ENCODE peak calls at places on chromosomes 3 and 15, in four cellular contexts. J is IMR-90, H is H1, R is H9. F is an unnamed sample.

GRCh38 chr3:56849698-56850097 is 47.9 kb upstream of the ARHGEF3 start:
- DNase-seq in J (no peak), H (no peak), R (no peak), F (no peak)

GRCh38 chr3:122680381-122681293 is at the start of gene PARP14:
- DNase-seq in J (peak), H (peak), R (peak), F (peak)

GRCh38 chr3:120678331-120678845 is 3.7 kb downstream of the HGD start:
- DNase-seq in J (peak), H (no peak), R (no peak), F (peak)

GRCh38 chr3:69425249-69425648 is 39.4 kb upstream of the FRMD4B start:
- DNase-seq in J (peak), H (no peak), R (peak), F (peak)

GRCh38 chr3:14480207-14481017 is 59.7 kb downstream of the GRIP2 start:
- DNase-seq in J (peak), H (no peak), R (no peak), F (peak)

GRCh38 chr3:128323206-128324081 is 143.2 kb downstream of the DNAJB8 start:
- DNase-seq in J (no peak), H (peak), R (peak), F (no peak)

GRCh38 chr3:99865321-99865720 is 47.7 kb downstream of the CMSS1 start:
- DNase-seq in J (peak), H (no peak), R (no peak), F (no peak)

GRCh38 chr3:65751123-65751700 is 287.5 kb downstream of the MAGI1 start:
- DNase-seq in J (peak), H (peak), R (peak), F (peak)

GRCh38 chr3:168213920-168214319 is 118.2 kb upstream of the GOLIM4 start:
- DNase-seq in J (no peak), H (no peak), R (no peak), F (no peak)

GRCh38 chr15:35557544-35557943 is 11.6 kb upstream of the DPH6 start:
- DNase-seq in J (peak), H (no peak), R (no peak), F (peak)

GRCh38 chr3:40043444-40043755 is 234.0 kb downstream of the MYRIP start:
- DNase-seq in J (no peak), H (no peak), R (no peak), F (no peak)

GRCh38 chr15:39454189-39454986 is 126.5 kb upstream of the THBS1 start:
- DNase-seq in J (peak), H (no peak), R (no peak), F (no peak)

GRCh38 chr15:38563723-38564519 is 693 bp downstream of the RASGRP1 start:
- DNase-seq in J (peak), H (peak), R (peak), F (peak)

GRCh38 chr3:44568561-44568960 is 13.6 kb downstream of the ZKSCAN7 start:
- DNase-seq in J (peak), H (no peak), R (no peak), F (no peak)

GRCh38 chr3:16697437-16698258 is 92.4 kb upstream of the DAZL start:
- DNase-seq in J (peak), H (no peak), R (no peak), F (peak)

GRCh38 chr3:108346301-108346989 is 50.1 kb downstream of the HHLA2 start:
- DNase-seq in J (no peak), H (no peak), R (no peak), F (peak)

GRCh38 chr3:122902326-122902725 is 107.5 kb downstream of the SLC49A4 start:
- DNase-seq in J (no peak), H (no peak), R (no peak), F (no peak)

GRCh38 chr3:174125267-174125844 is 727.8 kb downstream of the NLGN1 start:
- DNase-seq in J (peak), H (no peak), R (peak), F (peak)

GRCh38 chr15:54365001-54365400 is 386.8 kb downstream of the UNC13C start:
- DNase-seq in J (no peak), H (no peak), R (no peak), F (no peak)

GRCh38 chr15:40320931-40321371 is 2.5 kb upstream of the INAFM2 start:
- DNase-seq in J (peak), H (no peak), R (no peak), F (peak)

GRCh38 chr3:170128259-170128976 is 53.1 kb downstream of the PHC3 start:
- DNase-seq in J (no peak), H (no peak), R (no peak), F (no peak)

GRCh38 chr3:194135806-194136518 is at the start of gene HES1:
- DNase-seq in J (peak), H (peak), R (peak), F (peak)

GRCh38 chr3:194138098-194138474 is 2.1 kb downstream of the HES1 start:
- DNase-seq in J (no peak), H (no peak), R (no peak), F (no peak)

GRCh38 chr3:194135516-194135805 is 487 bp upstream of the HES1 start:
- DNase-seq in J (no peak), H (no peak), R (no peak), F (no peak)

GRCh38 chr3:194137314-194138097 is 1.6 kb downstream of the HES1 start:
- DNase-seq in J (peak), H (peak), R (peak), F (peak)

DNA sequence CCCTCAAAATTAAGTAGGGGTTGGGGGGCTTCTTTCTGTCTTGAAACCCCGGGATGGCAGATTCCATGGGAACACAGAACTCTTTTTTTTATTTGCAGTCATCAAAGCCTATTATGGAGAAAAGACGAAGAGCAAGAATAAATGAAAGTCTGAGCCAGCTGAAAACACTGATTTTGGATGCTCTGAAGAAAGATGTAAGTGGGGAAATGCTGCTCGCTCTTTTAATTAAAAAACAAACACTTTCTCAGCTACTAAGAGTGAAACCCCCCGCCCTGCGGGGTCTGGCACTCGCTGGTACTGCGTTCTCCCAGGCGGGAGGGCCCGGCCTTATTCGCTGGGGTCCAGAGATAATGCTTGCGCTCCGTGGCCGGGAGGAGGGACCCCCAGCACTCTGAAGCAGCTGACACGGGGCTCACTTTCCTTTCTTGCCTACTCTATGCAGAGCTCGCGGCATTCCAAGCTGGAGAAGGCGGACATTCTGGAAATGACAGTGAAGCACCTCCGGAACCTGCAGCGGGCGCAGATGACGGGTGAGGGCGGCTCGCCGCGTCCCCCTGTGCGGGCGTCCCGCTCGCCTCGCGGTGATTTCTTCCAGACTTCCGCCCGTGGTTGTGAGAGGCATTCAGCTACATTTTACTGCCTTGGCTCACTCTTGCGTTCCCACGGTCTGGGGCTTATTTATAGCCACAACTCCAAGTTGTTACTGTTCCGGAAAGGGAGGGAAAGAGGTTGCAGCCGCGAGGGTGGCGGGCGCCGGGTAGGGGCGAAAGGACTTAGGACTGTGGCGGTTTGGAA is 768 bp downstream of the HES1 start:
- DNase-seq in J (peak), H (peak), R (peak), F (peak)
- H2BK15ac ChIP-seq in J (no peak), H (peak), R (no peak), F (no peak)

GRCh38 chr3:47276558-47276957 is 6.0 kb downstream of the KIF9 start:
- DNase-seq in J (no peak), H (no peak), R (no peak), F (no peak)

GRCh38 chr3:47282424-47283192 is at the start of the genes KIF9 and KLHL18:
- DNase-seq in J (peak), H (peak), R (peak), F (peak)

GRCh38 chr3:47283193-47283537 is 421 bp downstream of the KLHL18 start:
- DNase-seq in J (no peak), H (no peak), R (no peak), F (peak)

GRCh38 chr3:47283596-47284364 is 1.0 kb downstream of the KLHL18 start:
- DNase-seq in J (no peak), H (peak), R (peak), F (peak)

DNA sequence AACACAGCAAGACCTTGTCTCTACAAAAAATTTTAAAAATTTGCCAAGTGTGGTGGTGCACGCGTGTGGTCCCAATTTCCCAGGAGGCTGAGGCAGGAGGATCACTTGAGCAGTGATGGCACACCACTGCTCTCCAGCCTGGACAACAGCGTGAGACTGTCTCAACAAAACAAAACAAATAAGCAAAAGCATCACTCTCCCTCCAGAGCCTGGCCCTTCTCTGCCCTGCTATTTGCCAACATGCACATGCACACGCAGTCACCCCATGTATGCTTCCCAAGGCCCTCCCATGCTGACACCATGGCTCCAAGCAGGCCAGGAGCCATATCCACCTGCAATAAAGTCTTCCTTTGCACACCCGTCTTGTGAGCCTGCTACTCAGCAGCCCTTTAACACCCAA is 2.1 kb downstream of the KIF9 start:
- DNase-seq in J (no peak), H (no peak), R (no peak), F (no peak)
- H4K5ac ChIP-seq in J (no peak), H (no peak), R (no peak), F (no peak)

GRCh38 chr3:101646726-101647125 is 30.2 kb downstream of the ZBTB11 start:
- DNase-seq in J (peak), H (no peak), R (no peak), F (no peak)

GRCh38 chr3:101640256-101640655 is 36.7 kb downstream of the ZBTB11 start:
- DNase-seq in J (no peak), H (no peak), R (no peak), F (no peak)

GRCh38 chr3:101642441-101642840 is 34.5 kb downstream of the ZBTB11 start:
- DNase-seq in J (no peak), H (no peak), R (no peak), F (no peak)

GRCh38 chr3:101643009-101643844 is 33.7 kb downstream of the ZBTB11 start:
- DNase-seq in J (no peak), H (no peak), R (no peak), F (peak)

GRCh38 chr3:101643861-101644613 is 32.9 kb downstream of the ZBTB11 start:
- DNase-seq in J (peak), H (no peak), R (no peak), F (no peak)
- H3K4me2 ChIP-seq in J (peak), H (no peak), R (no peak), F (no peak)

GRCh38 chr3:46863261-46863782 is at the start of gene MYL3:
- DNase-seq in J (no peak), H (no peak), R (no peak), F (no peak)
- H2BK15ac ChIP-seq in J (no peak), H (no peak), R (no peak), F (no peak)

DNA sequence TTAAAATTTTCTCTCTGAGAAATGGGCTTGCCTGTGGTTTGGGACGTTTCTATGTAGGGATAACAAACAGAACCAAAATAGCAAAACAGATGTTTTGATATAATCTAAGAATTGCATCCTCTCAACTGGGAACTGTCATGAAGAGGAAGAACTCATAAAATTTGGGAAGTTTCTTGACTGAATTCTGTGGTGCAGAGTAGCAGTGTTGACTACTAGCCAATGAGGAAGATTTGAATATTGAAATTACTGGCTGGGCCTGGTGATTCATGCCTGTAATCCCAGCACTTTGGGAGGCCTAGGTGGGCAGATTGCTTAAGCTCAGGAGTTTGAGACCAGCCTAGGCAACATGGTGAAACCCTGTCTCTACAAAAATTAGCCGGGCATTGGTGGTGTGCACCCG is 42.2 kb downstream of the ZNF609 start:
- DNase-seq in J (peak), H (no peak), R (no peak), F (no peak)
- H4K5ac ChIP-seq in J (no peak), H (no peak), R (no peak), F (no peak)

DNA sequence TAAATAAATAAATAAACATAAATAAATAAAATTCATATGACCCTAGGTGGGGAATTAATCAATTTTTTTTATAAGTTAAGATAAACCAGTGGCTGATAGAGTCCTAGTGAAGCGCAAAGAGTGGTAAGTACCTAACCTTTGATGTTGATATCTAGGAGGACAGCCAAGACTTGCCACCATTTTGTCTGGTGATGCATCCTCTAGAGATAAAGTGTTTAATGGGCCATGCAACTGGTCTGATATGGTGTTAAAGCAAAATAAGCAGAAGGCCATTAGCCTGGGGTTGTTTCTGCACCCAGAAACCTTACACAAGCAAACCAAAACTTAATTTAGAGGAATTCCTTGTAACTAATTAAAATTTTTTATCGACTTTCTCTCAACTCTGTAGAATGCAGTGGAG is 9.6 kb upstream of the USP8 start:
- DNase-seq in J (no peak), H (no peak), R (no peak), F (no peak)
- H3K4me2 ChIP-seq in J (no peak), H (no peak), R (no peak), F (no peak)

F was measured in mesendoderm.